ENCODE peak calls at places on chromosomes 7 and 10, in four cellular contexts. G is trophoblast cell, J is mesendoderm, A is IMR-90. M is an unnamed sample.

GRCh38 chr10:52071814-52072213 is 242.3 kb upstream of the DKK1 start:
- DNase-seq in G (no peak), J (no peak), A (no peak), M (no peak)

GRCh38 chr7:2247141-2247985 is 5.3 kb downstream of the NUDT1 start:
- DNase-seq in G (no peak), J (peak), A (no peak), M (no peak)

GRCh38 chr10:35336921-35337741 is 822 bp downstream of the CCNY start:
- DNase-seq in G (peak), J (peak), A (no peak), M (no peak)

GRCh38 chr7:92834661-92835139 is 1.7 kb downstream of the CDK6 start:
- DNase-seq in G (no peak), J (peak), A (no peak), M (peak)

GRCh38 chr7:87570178-87570577 is 30.5 kb downstream of the ABCB1 start:
- DNase-seq in G (no peak), J (no peak), A (peak), M (no peak)

GRCh38 chr7:140136108-140136507 is 40.7 kb downstream of the KDM7A start:
- DNase-seq in G (no peak), J (no peak), A (no peak), M (no peak)

GRCh38 chr7:149770728-149771127 is 2.7 kb downstream of the ZNF467 start:
- DNase-seq in G (no peak), J (no peak), A (no peak), M (no peak)

GRCh38 chr7:150514748-150515222 is at the start of gene GIMAP7:
- DNase-seq in G (no peak), J (no peak), A (no peak), M (no peak)

GRCh38 chr10:80443531-80443974 is 10.6 kb upstream of the TSPAN14 start:
- DNase-seq in G (peak), J (peak), A (no peak), M (no peak)

GRCh38 chr10:13571541-13571940 is 15.2 kb upstream of the PRPF18 start:
- DNase-seq in G (no peak), J (no peak), A (no peak), M (no peak)

GRCh38 chr10:13573960-13574359 is 12.8 kb upstream of the PRPF18 start:
- DNase-seq in G (no peak), J (no peak), A (no peak), M (no peak)
- H4K8ac ChIP-seq in G (no peak), J (no peak), A (no peak), M (no peak)

GRCh38 chr7:95229301-95229700 is 95.0 kb downstream of the PON1 start:
- DNase-seq in G (no peak), J (no peak), A (no peak), M (no peak)
- H4K8ac ChIP-seq in G (no peak), J (no peak), A (no peak), M (no peak)

GRCh38 chr10:29321656-29322055 is 32.8 kb downstream of the LYZL1 start:
- DNase-seq in G (no peak), J (no peak), A (no peak), M (no peak)
- H4K8ac ChIP-seq in G (no peak), J (no peak), A (no peak), M (no peak)

GRCh38 chr10:101816913-101817541 is 1.2 kb downstream of the OGA start:
- DNase-seq in G (no peak), J (no peak), A (no peak), M (peak)

GRCh38 chr10:101817542-101818118 is 614 bp downstream of the OGA start:
- DNase-seq in G (peak), J (peak), A (peak), M (no peak)

GRCh38 chr10:101818958-101819633 is 852 bp upstream of the OGA start:
- DNase-seq in G (no peak), J (no peak), A (no peak), M (no peak)

GRCh38 chr10:101816375-101816773 is 1.9 kb downstream of the OGA start:
- DNase-seq in G (no peak), J (no peak), A (no peak), M (no peak)

DNA sequence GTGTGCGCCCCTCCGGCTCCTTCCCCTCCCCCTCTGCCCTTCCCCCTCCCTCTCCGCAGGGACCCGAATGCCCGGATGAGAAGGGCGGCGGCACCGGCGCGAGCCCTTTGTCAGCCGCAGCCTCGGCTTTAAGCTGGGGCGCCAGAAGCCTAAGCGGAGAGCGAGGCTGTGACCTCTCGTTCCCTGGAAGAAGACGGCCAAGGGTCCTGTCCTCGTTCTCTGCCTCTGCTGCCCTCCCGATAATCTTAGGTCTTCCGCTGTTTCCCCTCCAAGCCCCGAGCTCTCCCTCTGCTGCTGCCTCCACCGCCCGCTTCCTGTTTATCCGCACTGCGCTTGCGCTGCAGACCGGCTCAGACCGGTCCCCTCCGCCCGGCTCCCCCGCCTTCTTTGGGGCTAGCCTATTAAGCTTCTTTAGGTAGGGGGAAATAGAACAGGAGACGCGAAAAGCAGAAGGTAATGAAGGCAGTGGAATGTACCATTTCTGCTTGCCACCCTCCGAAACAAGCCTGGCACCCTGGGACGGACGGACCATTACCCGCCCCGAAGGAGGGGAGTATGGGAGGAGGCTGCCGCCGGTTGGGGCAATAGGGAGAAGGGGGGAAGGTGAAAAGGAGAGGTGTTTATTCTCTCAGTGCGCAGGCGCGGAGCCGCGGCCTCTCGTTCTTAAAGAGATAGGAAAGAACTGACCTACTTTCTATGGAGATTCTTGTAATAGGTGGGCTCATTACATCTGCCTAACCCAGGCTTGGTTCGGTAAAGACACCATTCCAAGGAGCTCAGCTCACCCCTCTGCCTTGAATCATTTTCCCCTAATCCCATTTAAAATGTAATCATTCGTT is at the start of gene OGA:
- DNase-seq in G (peak), J (peak), A (peak), M (peak)
- H4K8ac ChIP-seq in G (peak), J (no peak), A (peak), M (peak)

M was measured in H1.